ENCODE peak calls at places on chromosome 16, in eight cellular contexts. One of them, this sample, is unnamed.

GRCh38 chr16:29811170-29811895 is 660 bp upstream of the PRRT2 start:
- DNase-seq in HL-60: peak; percentile 56
- DNase-seq in body of pancreas: peak; percentile 98
- DNase-seq in sigmoid colon: peak; percentile 99
- DNase-seq in hepatocyte: peak; percentile 98
- DNase-seq in AG09319: peak; percentile 94
- DNase-seq in kidney: peak; percentile 99
- DNase-seq in Calu3: peak; percentile 98
- DNase-seq in this sample: peak; percentile 81

GRCh38 chr16:12502671-12503070 is 301.0 kb downstream of the CPPED1 start:
- DNase-seq in HL-60: no peak
- DNase-seq in body of pancreas: no peak
- DNase-seq in sigmoid colon: no peak
- DNase-seq in hepatocyte: no peak
- DNase-seq in AG09319: no peak
- DNase-seq in kidney: no peak
- DNase-seq in Calu3: no peak
- DNase-seq in this sample: no peak

GRCh38 chr16:9258423-9259051 is 167.1 kb downstream of the HAPSTR1 start:
- DNase-seq in HL-60: no peak
- DNase-seq in body of pancreas: peak; percentile 61
- DNase-seq in sigmoid colon: no peak
- DNase-seq in hepatocyte: peak; percentile 65
- DNase-seq in AG09319: no peak
- DNase-seq in kidney: no peak
- DNase-seq in Calu3: peak; percentile 61
- DNase-seq in this sample: peak; percentile 36

GRCh38 chr16:54431041-54431996 is 144.7 kb upstream of the IRX3 start:
- DNase-seq in HL-60: no peak
- DNase-seq in body of pancreas: no peak
- DNase-seq in sigmoid colon: no peak
- DNase-seq in hepatocyte: no peak
- DNase-seq in AG09319: no peak
- DNase-seq in kidney: no peak
- DNase-seq in Calu3: no peak
- DNase-seq in this sample: no peak

GRCh38 chr16:50302472-50303005 is 36.2 kb downstream of the ADCY7 start:
- DNase-seq in HL-60: no peak
- DNase-seq in body of pancreas: no peak
- DNase-seq in sigmoid colon: peak; percentile 27
- DNase-seq in hepatocyte: no peak
- DNase-seq in AG09319: no peak
- DNase-seq in kidney: peak; percentile 34
- DNase-seq in Calu3: no peak
- DNase-seq in this sample: no peak

GRCh38 chr16:75506567-75506966 is 11.3 kb upstream of the CHST6 start:
- DNase-seq in HL-60: peak; percentile 74
- DNase-seq in body of pancreas: no peak
- DNase-seq in sigmoid colon: peak; percentile 75
- DNase-seq in hepatocyte: no peak
- DNase-seq in AG09319: peak; percentile 86
- DNase-seq in kidney: peak; percentile 15
- DNase-seq in Calu3: peak; percentile 62
- DNase-seq in this sample: no peak

GRCh38 chr16:89922884-89923639 is at the start of gene TUBB3:
- DNase-seq in HL-60: no peak
- DNase-seq in body of pancreas: peak; percentile 67
- DNase-seq in sigmoid colon: no peak
- DNase-seq in hepatocyte: peak; percentile 93
- DNase-seq in AG09319: peak; percentile 55
- DNase-seq in kidney: peak; percentile 93
- DNase-seq in Calu3: peak; percentile 88
- DNase-seq in this sample: peak; percentile 82

GRCh38 chr16:20931066-20931465 is 30.5 kb downstream of the LYRM1 start:
- DNase-seq in HL-60: no peak
- DNase-seq in body of pancreas: no peak
- DNase-seq in sigmoid colon: no peak
- DNase-seq in hepatocyte: no peak
- DNase-seq in AG09319: no peak
- DNase-seq in kidney: no peak
- DNase-seq in Calu3: no peak
- DNase-seq in this sample: no peak

DNA sequence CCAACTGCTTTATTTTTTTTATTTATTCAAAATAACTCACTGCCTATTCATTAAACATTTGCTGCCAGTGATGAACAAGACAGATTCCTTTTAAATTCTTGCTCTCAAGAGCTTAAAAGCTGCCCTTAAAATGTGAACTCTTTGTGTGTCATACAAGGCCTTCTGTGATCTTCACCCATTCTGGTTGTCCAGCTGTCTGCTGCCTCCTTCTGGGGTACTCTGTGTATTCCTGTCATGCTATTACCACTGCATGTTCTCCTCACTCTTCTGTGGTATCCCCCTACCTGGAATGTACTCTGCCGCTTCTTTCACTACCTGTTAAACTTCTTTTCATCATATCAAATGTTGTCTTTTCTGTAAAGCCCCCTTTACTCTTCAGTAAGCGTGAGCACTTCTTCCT is 165.8 kb downstream of the CHD9 start:
- DNase-seq in HL-60: no peak
- DNase-seq in body of pancreas: peak; percentile 17
- DNase-seq in sigmoid colon: no peak
- DNase-seq in hepatocyte: peak; percentile 5
- DNase-seq in AG09319: no peak
- DNase-seq in kidney: no peak
- DNase-seq in Calu3: no peak
- DNase-seq in this sample: no peak
- TF ChIP-seq CTCF in HL-60: no peak
- TF ChIP-seq CTCF in body of pancreas: no peak
- TF ChIP-seq CTCF in sigmoid colon: no peak
- TF ChIP-seq CTCF in hepatocyte: peak; percentile 23
- TF ChIP-seq CTCF in AG09319: peak; percentile 24
- TF ChIP-seq CTCF in kidney: peak; percentile 31
- TF ChIP-seq CTCF in Calu3: no peak
- TF ChIP-seq CTCF in this sample: peak; percentile 29

GRCh38 chr16:67933805-67934204 is 2.1 kb upstream of the CTRL start:
- DNase-seq in HL-60: no peak
- DNase-seq in body of pancreas: no peak
- DNase-seq in sigmoid colon: no peak
- DNase-seq in hepatocyte: no peak
- DNase-seq in AG09319: no peak
- DNase-seq in kidney: no peak
- DNase-seq in Calu3: no peak
- DNase-seq in this sample: no peak

GRCh38 chr16:67932462-67932840 is 789 bp upstream of the CTRL start:
- DNase-seq in HL-60: no peak
- DNase-seq in body of pancreas: no peak
- DNase-seq in sigmoid colon: no peak
- DNase-seq in hepatocyte: no peak
- DNase-seq in AG09319: no peak
- DNase-seq in kidney: no peak
- DNase-seq in Calu3: no peak
- DNase-seq in this sample: no peak

GRCh38 chr16:67930678-67931211 is 917 bp downstream of the CTRL start:
- DNase-seq in HL-60: no peak
- DNase-seq in body of pancreas: peak; percentile 58
- DNase-seq in sigmoid colon: peak; percentile 56
- DNase-seq in hepatocyte: no peak
- DNase-seq in AG09319: no peak
- DNase-seq in kidney: no peak
- DNase-seq in Calu3: no peak
- DNase-seq in this sample: no peak

GRCh38 chr16:67930191-67930590 is 1.5 kb downstream of the CTRL start:
- DNase-seq in HL-60: no peak
- DNase-seq in body of pancreas: peak; percentile 48
- DNase-seq in sigmoid colon: peak; percentile 61
- DNase-seq in hepatocyte: no peak
- DNase-seq in AG09319: no peak
- DNase-seq in kidney: no peak
- DNase-seq in Calu3: no peak
- DNase-seq in this sample: no peak

DNA sequence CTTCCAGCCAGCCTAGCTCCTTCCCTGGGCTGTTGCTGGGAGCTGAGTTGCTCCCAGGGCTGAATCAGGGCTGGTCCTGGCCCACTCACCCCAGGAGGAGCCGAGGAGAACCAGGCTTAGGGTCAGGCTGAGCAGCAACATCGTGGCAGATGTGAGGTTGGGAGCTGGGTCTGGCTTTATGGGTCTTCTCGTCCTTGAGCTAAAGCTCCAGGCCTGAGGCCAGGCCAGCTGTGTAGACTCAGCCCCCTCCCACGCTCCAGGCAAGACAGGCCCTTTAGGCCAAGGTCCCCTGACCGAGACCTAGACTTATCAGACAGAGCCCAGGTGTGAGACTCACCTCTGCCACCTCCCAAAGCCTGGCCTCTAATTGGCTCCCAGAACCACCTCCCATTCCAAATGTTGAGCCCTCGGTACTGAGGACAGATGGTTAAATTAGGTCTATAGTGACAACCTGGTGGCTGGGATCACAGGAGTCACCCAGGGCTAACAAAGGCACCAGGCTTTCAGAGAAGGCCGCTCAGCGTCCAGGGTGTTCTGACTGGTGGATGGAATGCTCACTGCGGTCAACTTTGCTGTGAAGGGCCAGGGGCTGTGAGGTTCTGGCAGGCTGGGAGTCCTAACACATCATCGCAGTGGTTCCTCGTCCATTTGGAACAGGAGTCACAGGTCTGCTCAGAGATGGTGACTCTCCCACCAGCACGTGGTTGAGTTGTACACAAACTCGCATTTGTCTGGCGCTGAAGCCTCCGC is at the start of gene CTRL:
- DNase-seq in HL-60: no peak
- DNase-seq in body of pancreas: peak; percentile 90
- DNase-seq in sigmoid colon: no peak
- DNase-seq in hepatocyte: no peak
- DNase-seq in AG09319: no peak
- DNase-seq in kidney: no peak
- DNase-seq in Calu3: no peak
- DNase-seq in this sample: no peak
- TF ChIP-seq CTCF in HL-60: no peak
- TF ChIP-seq CTCF in body of pancreas: no peak
- TF ChIP-seq CTCF in sigmoid colon: no peak
- TF ChIP-seq CTCF in hepatocyte: no peak
- TF ChIP-seq CTCF in AG09319: no peak
- TF ChIP-seq CTCF in kidney: no peak
- TF ChIP-seq CTCF in Calu3: no peak
- TF ChIP-seq CTCF in this sample: peak; percentile 35

GRCh38 chr16:65989861-65990260 is 376.6 kb upstream of the CDH5 start:
- DNase-seq in HL-60: no peak
- DNase-seq in body of pancreas: no peak
- DNase-seq in sigmoid colon: no peak
- DNase-seq in hepatocyte: no peak
- DNase-seq in AG09319: no peak
- DNase-seq in kidney: no peak
- DNase-seq in Calu3: no peak
- DNase-seq in this sample: no peak

GRCh38 chr16:65988019-65988418 is 378.5 kb upstream of the CDH5 start:
- DNase-seq in HL-60: no peak
- DNase-seq in body of pancreas: no peak
- DNase-seq in sigmoid colon: no peak
- DNase-seq in hepatocyte: no peak
- DNase-seq in AG09319: no peak
- DNase-seq in kidney: no peak
- DNase-seq in Calu3: no peak
- DNase-seq in this sample: no peak

GRCh38 chr16:65994305-65994704 is 372.2 kb upstream of the CDH5 start:
- DNase-seq in HL-60: no peak
- DNase-seq in body of pancreas: no peak
- DNase-seq in sigmoid colon: no peak
- DNase-seq in hepatocyte: no peak
- DNase-seq in AG09319: no peak
- DNase-seq in kidney: no peak
- DNase-seq in Calu3: no peak
- DNase-seq in this sample: no peak

DNA sequence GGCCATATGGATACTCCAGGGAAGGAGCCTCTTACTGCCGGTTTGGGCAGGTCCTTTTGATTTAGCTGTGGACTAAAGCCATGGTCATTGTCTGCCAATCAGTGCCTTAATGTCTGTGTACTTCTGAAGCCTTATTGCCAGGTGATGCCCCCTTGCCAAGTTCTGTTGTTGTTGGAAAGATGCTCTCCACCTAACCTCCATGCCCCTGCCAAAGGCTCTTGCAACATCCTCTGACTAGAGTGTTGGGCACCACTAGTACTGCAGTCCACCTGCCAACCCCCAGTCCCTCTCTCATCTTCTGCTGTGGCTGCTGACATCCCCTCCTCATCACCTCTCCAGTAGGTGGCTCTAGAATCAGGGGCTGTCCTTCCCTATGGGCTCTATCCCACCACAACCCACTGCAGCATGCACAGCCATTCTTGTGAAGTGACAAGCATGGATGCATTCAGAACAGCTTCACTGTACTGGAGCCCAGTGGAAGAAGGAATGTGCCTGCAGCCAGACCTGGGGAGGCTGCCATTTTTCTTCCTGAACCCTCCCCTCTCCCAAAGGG is 375.3 kb upstream of the CDH5 start:
- DNase-seq in HL-60: no peak
- DNase-seq in body of pancreas: no peak
- DNase-seq in sigmoid colon: no peak
- DNase-seq in hepatocyte: no peak
- DNase-seq in AG09319: no peak
- DNase-seq in kidney: no peak
- DNase-seq in Calu3: no peak
- DNase-seq in this sample: no peak
- TF ChIP-seq CTCF in HL-60: no peak
- TF ChIP-seq CTCF in body of pancreas: no peak
- TF ChIP-seq CTCF in sigmoid colon: no peak
- TF ChIP-seq CTCF in hepatocyte: no peak
- TF ChIP-seq CTCF in AG09319: no peak
- TF ChIP-seq CTCF in kidney: no peak
- TF ChIP-seq CTCF in Calu3: no peak
- TF ChIP-seq CTCF in this sample: no peak

GRCh38 chr16:17357302-17358062 is 113.3 kb downstream of the XYLT1 start:
- DNase-seq in HL-60: no peak
- DNase-seq in body of pancreas: no peak
- DNase-seq in sigmoid colon: no peak
- DNase-seq in hepatocyte: no peak
- DNase-seq in AG09319: no peak
- DNase-seq in kidney: peak; percentile 30
- DNase-seq in Calu3: no peak
- DNase-seq in this sample: no peak

GRCh38 chr16:17358846-17359245 is 111.9 kb downstream of the XYLT1 start:
- DNase-seq in HL-60: no peak
- DNase-seq in body of pancreas: no peak
- DNase-seq in sigmoid colon: no peak
- DNase-seq in hepatocyte: no peak
- DNase-seq in AG09319: no peak
- DNase-seq in kidney: no peak
- DNase-seq in Calu3: no peak
- DNase-seq in this sample: no peak

GRCh38 chr16:17356243-17356933 is 114.4 kb downstream of the XYLT1 start:
- DNase-seq in HL-60: no peak
- DNase-seq in body of pancreas: no peak
- DNase-seq in sigmoid colon: no peak
- DNase-seq in hepatocyte: no peak
- DNase-seq in AG09319: no peak
- DNase-seq in kidney: peak; percentile 39
- DNase-seq in Calu3: peak; percentile 47
- DNase-seq in this sample: no peak

GRCh38 chr16:17359778-17360177 is 111.0 kb downstream of the XYLT1 start:
- DNase-seq in HL-60: peak; percentile 80
- DNase-seq in body of pancreas: no peak
- DNase-seq in sigmoid colon: no peak
- DNase-seq in hepatocyte: no peak
- DNase-seq in AG09319: no peak
- DNase-seq in kidney: peak; percentile 27
- DNase-seq in Calu3: no peak
- DNase-seq in this sample: no peak

DNA sequence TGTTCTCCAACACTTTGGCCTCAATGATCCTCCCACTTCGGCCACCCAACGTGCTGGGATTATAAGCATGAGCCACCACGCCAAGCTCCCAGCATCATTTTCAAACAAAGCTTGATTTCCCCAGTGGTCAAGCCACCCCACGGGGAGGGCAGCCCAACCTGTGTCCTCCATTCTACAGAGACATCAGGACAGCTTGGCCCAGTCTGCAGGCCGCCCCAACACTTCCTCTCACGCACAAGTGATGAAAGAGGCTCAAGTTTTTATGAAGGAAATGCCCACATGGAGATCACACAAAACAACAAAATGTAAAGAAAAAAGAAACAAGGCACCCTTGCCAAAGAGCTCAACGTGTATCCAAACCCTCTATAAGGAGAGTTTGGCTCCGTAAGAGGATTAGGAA is 112.4 kb downstream of the XYLT1 start:
- DNase-seq in HL-60: no peak
- DNase-seq in body of pancreas: no peak
- DNase-seq in sigmoid colon: no peak
- DNase-seq in hepatocyte: no peak
- DNase-seq in AG09319: no peak
- DNase-seq in kidney: peak; percentile 35
- DNase-seq in Calu3: no peak
- DNase-seq in this sample: no peak
- TF ChIP-seq CTCF in HL-60: no peak
- TF ChIP-seq CTCF in body of pancreas: no peak
- TF ChIP-seq CTCF in sigmoid colon: no peak
- TF ChIP-seq CTCF in hepatocyte: no peak
- TF ChIP-seq CTCF in AG09319: no peak
- TF ChIP-seq CTCF in kidney: no peak
- TF ChIP-seq CTCF in Calu3: no peak
- TF ChIP-seq CTCF in this sample: no peak

This sample was measured in neural crest cell.